ENCODE peak calls at places on chromosomes 16 and 17, in five cellular contexts. Q is lower leg skin; A is cardiac muscle cell; W is activated T-cell treated with anti-CD3 and anti-CD28 coated beads, Interleukin-2, amount 50 U/mL, for 72 hours; B is HTR-8/SVneo. P is an unnamed sample.

GRCh38 chr16:66954097-66954659 is 6.9 kb upstream of the CES3 start:
- DNase-seq in Q (peak), A (peak), W (peak), B (peak), P (peak)

GRCh38 chr16:3748307-3748706 is 31.0 kb upstream of the TRAP1 start:
- DNase-seq in Q (peak), A (no peak), W (no peak), B (no peak), P (no peak)

GRCh38 chr17:74805543-74805991 is 29.4 kb upstream of the NAT9 start:
- DNase-seq in Q (no peak), A (peak), W (no peak), B (no peak), P (peak)

GRCh38 chr17:57373756-57374155 is 117.4 kb downstream of the MSI2 start:
- DNase-seq in Q (no peak), A (no peak), W (no peak), B (no peak), P (no peak)

GRCh38 chr16:23365602-23366240 is 63.6 kb downstream of the SCNN1B start:
- DNase-seq in Q (no peak), A (no peak), W (no peak), B (no peak), P (no peak)

GRCh38 chr16:86952769-86953168 is 364.4 kb downstream of the C16orf95 start:
- DNase-seq in Q (no peak), A (no peak), W (no peak), B (peak), P (no peak)

GRCh38 chr17:81868674-81869220 is 2.4 kb downstream of the ARHGDIA start:
- DNase-seq in Q (no peak), A (peak), W (no peak), B (peak), P (no peak)

GRCh38 chr17:48819466-48819865 is 2.4 kb upstream of the TTLL6 start:
- DNase-seq in Q (no peak), A (no peak), W (no peak), B (no peak), P (no peak)

GRCh38 chr17:82232876-82233785 is 4.3 kb downstream of the SLC16A3 start:
- DNase-seq in Q (no peak), A (no peak), W (no peak), B (no peak), P (no peak)

GRCh38 chr17:9244066-9245052 is 223.0 kb downstream of the NTN1 start:
- DNase-seq in Q (no peak), A (no peak), W (no peak), B (no peak), P (no peak)

GRCh38 chr17:6455321-6455705 is 11.1 kb downstream of the PIMREG start:
- DNase-seq in Q (no peak), A (peak), W (peak), B (no peak), P (peak)

GRCh38 chr16:28294201-28294600 is 1.9 kb downstream of the SBK1 start:
- DNase-seq in Q (no peak), A (no peak), W (no peak), B (no peak), P (no peak)

GRCh38 chr16:85935957-85936760 is 37.2 kb downstream of the IRF8 start:
- DNase-seq in Q (no peak), A (no peak), W (peak), B (no peak), P (peak)

GRCh38 chr16:75130150-75130771 is 13.7 kb upstream of the LDHD start:
- DNase-seq in Q (no peak), A (no peak), W (no peak), B (no peak), P (no peak)

GRCh38 chr16:73020409-73020884 is 27.5 kb downstream of the ZFHX3 start:
- DNase-seq in Q (peak), A (no peak), W (no peak), B (peak), P (peak)

GRCh38 chr16:30761427-30761927 is 385 bp downstream of the CFAP119 start:
- DNase-seq in Q (no peak), A (peak), W (peak), B (no peak), P (peak)

GRCh38 chr17:46895171-46895570 is 27.8 kb upstream of the GOSR2 start:
- DNase-seq in Q (no peak), A (no peak), W (no peak), B (no peak), P (no peak)

GRCh38 chr17:44792276-44792675 is 33.5 kb downstream of the ADAM11 start:
- DNase-seq in Q (peak), A (no peak), W (no peak), B (no peak), P (no peak)

GRCh38 chr17:72173475-72174116 is 52.8 kb downstream of the SOX9 start:
- DNase-seq in Q (no peak), A (no peak), W (no peak), B (no peak), P (no peak)

GRCh38 chr17:17790673-17791464 is 45.9 kb downstream of the SREBF1 start:
- DNase-seq in Q (no peak), A (no peak), W (no peak), B (no peak), P (no peak)

GRCh38 chr17:80771612-80772005 is 220.0 kb upstream of the CHMP6 start:
- DNase-seq in Q (no peak), A (no peak), W (no peak), B (no peak), P (no peak)

GRCh38 chr16:23432176-23433128 is 20.5 kb downstream of the COG7 start:
- DNase-seq in Q (no peak), A (no peak), W (no peak), B (no peak), P (no peak)

GRCh38 chr16:21301895-21302291 is 23.8 kb upstream of the CRYM start:
- DNase-seq in Q (no peak), A (no peak), W (no peak), B (no peak), P (no peak)

GRCh38 chr17:70394430-70394829 is 225.1 kb downstream of the KCNJ2 start:
- DNase-seq in Q (no peak), A (no peak), W (no peak), B (no peak), P (no peak)

GRCh38 chr17:78497115-78497540 is 80.1 kb downstream of the DNAH17 start:
- DNase-seq in Q (peak), A (peak), W (peak), B (peak), P (no peak)

GRCh38 chr17:80593171-80593570 is 48.5 kb downstream of the RPTOR start:
- DNase-seq in Q (peak), A (no peak), W (no peak), B (no peak), P (no peak)

GRCh38 chr16:84986102-84986501 is 25.2 kb downstream of the ZDHHC7 start:
- DNase-seq in Q (no peak), A (no peak), W (no peak), B (no peak), P (no peak)

GRCh38 chr16:55294947-55295346 is 29.1 kb upstream of the IRX6 start:
- DNase-seq in Q (no peak), A (peak), W (no peak), B (no peak), P (no peak)

GRCh38 chr17:38741443-38741842 is 6.7 kb downstream of the PCGF2 start:
- DNase-seq in Q (no peak), A (no peak), W (no peak), B (no peak), P (no peak)

GRCh38 chr17:17572010-17572785 is 19.3 kb downstream of the PEMT start:
- DNase-seq in Q (no peak), A (no peak), W (no peak), B (no peak), P (no peak)

GRCh38 chr17:80862341-80862969 is 129.2 kb upstream of the CHMP6 start:
- DNase-seq in Q (no peak), A (no peak), W (no peak), B (no peak), P (no peak)

GRCh38 chr17:83160443-83161297 is 81.3 kb downstream of the METRNL start:
- DNase-seq in Q (peak), A (no peak), W (no peak), B (no peak), P (no peak)

GRCh38 chr17:9924735-9925191 is 19.7 kb upstream of the RCVRN start:
- DNase-seq in Q (no peak), A (peak), W (peak), B (peak), P (no peak)

GRCh38 chr17:39001703-39002637 is 34.8 kb upstream of the FBXO47 start:
- DNase-seq in Q (peak), A (no peak), W (no peak), B (no peak), P (peak)

GRCh38 chr16:88508376-88508867 is 55.3 kb downstream of the ZFPM1 start:
- DNase-seq in Q (no peak), A (no peak), W (no peak), B (no peak), P (peak)

GRCh38 chr17:75345514-75346167 is 56.4 kb upstream of the SLC25A19 start:
- DNase-seq in Q (no peak), A (no peak), W (peak), B (no peak), P (no peak)

GRCh38 chr17:60102632-60103047 is 23.9 kb upstream of the HEATR6 start:
- DNase-seq in Q (no peak), A (no peak), W (peak), B (no peak), P (peak)

GRCh38 chr17:74190807-74191206 is 12.7 kb upstream of the RPL38 start:
- DNase-seq in Q (no peak), A (peak), W (no peak), B (no peak), P (no peak)

GRCh38 chr16:82684246-82684645 is 57.5 kb downstream of the CDH13 start:
- DNase-seq in Q (no peak), A (no peak), W (no peak), B (no peak), P (no peak)

GRCh38 chr17:17793378-17794214 is 43.2 kb downstream of the SREBF1 start:
- DNase-seq in Q (no peak), A (no peak), W (no peak), B (no peak), P (no peak)